ENCODE peak calls at places on chromosomes 12 and 14, in five cellular contexts. One of them, this sample, is unnamed.

GRCh38 chr12:1660304-1661187 is 30.3 kb upstream of the ADIPOR2 start:
- DNase-seq in fibroblast of pulmonary artery: peak; percentile 72
- DNase-seq in stomach: peak; percentile 96
- DNase-seq in tibial artery: peak; percentile 67
- DNase-seq in GM06990: no peak
- DNase-seq in this sample: peak; percentile 24

GRCh38 chr14:80764496-80764895 is 177.0 kb downstream of the CEP128 start:
- DNase-seq in tibial artery: no peak
- DNase-seq in fibroblast of pulmonary artery: no peak
- DNase-seq in stomach: no peak
- DNase-seq in GM06990: no peak
- DNase-seq in this sample: peak; percentile 22

GRCh38 chr12:1886396-1887008 is 31.9 kb downstream of the CACNA2D4 start:
- DNase-seq in fibroblast of pulmonary artery: no peak
- DNase-seq in GM06990: no peak
- DNase-seq in stomach: no peak
- DNase-seq in tibial artery: no peak
- DNase-seq in this sample: no peak

GRCh38 chr12:131444220-131445164 is 266.4 kb upstream of the SFSWAP start:
- DNase-seq in tibial artery: no peak
- DNase-seq in fibroblast of pulmonary artery: no peak
- DNase-seq in GM06990: no peak
- DNase-seq in stomach: peak; percentile 22
- DNase-seq in this sample: no peak

GRCh38 chr12:67648306-67649164 is at the start of gene DYRK2:
- DNase-seq in GM06990: peak; percentile 89
- DNase-seq in tibial artery: peak; percentile 80
- DNase-seq in fibroblast of pulmonary artery: peak; percentile 78
- DNase-seq in stomach: peak; percentile 82
- DNase-seq in this sample: peak; percentile 93

GRCh38 chr14:42556551-42556950 is 949.9 kb downstream of the LRFN5 start:
- DNase-seq in fibroblast of pulmonary artery: no peak
- DNase-seq in GM06990: no peak
- DNase-seq in tibial artery: no peak
- DNase-seq in stomach: no peak
- DNase-seq in this sample: no peak

GRCh38 chr12:26036877-26037276 is 78.4 kb downstream of the RASSF8 start:
- DNase-seq in fibroblast of pulmonary artery: no peak
- DNase-seq in GM06990: no peak
- DNase-seq in tibial artery: no peak
- DNase-seq in stomach: no peak
- DNase-seq in this sample: no peak

GRCh38 chr12:123057505-123058265 is 77.2 kb downstream of the ARL6IP4 start:
- DNase-seq in tibial artery: no peak
- DNase-seq in fibroblast of pulmonary artery: no peak
- DNase-seq in stomach: no peak
- DNase-seq in GM06990: no peak
- DNase-seq in this sample: no peak

GRCh38 chr14:32710351-32711102 is 228.2 kb upstream of the NPAS3 start:
- DNase-seq in GM06990: no peak
- DNase-seq in fibroblast of pulmonary artery: peak; percentile 64
- DNase-seq in tibial artery: no peak
- DNase-seq in stomach: no peak
- DNase-seq in this sample: no peak

GRCh38 chr12:129110575-129110974 is 257.3 kb downstream of the GLT1D1 start:
- DNase-seq in tibial artery: no peak
- DNase-seq in GM06990: no peak
- DNase-seq in stomach: no peak
- DNase-seq in fibroblast of pulmonary artery: no peak
- DNase-seq in this sample: no peak

GRCh38 chr14:31206536-31207286 is 882 bp downstream of the HECTD1 start:
- DNase-seq in fibroblast of pulmonary artery: peak; percentile 11
- DNase-seq in stomach: peak; percentile 50
- DNase-seq in tibial artery: peak; percentile 22
- DNase-seq in GM06990: peak; percentile 80
- DNase-seq in this sample: peak; percentile 46

GRCh38 chr14:31326111-31326510 is 94.2 kb downstream of the HEATR5A start:
- DNase-seq in stomach: no peak
- DNase-seq in tibial artery: no peak
- DNase-seq in fibroblast of pulmonary artery: peak; percentile 41
- DNase-seq in GM06990: no peak
- DNase-seq in this sample: peak; percentile 68

DNA sequence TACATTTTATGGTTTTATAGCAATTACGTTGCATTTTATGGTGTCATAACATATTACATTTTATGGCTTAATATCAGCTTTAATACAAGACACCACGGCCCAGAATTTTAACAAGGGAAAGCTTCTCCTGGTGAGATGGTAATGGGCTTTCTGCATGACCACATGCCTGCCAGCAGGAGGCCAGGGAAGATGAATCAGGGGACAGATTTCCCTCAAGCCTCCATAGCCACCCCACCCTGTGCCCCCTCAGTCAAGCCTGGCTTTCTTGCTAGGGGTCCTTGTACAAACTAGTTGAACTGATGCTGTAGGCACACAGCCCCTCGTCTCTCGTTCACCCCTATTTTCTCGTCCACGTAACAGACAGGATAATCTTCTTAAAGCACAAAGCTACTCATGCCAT is 56.6 kb downstream of the HSPB8 start:
- DNase-seq in GM06990: no peak
- DNase-seq in stomach: no peak
- DNase-seq in tibial artery: no peak
- DNase-seq in fibroblast of pulmonary artery: no peak
- DNase-seq in this sample: no peak
- TF ChIP-seq CTCF in GM06990: no peak
- TF ChIP-seq CTCF in stomach: no peak
- TF ChIP-seq CTCF in tibial artery: no peak
- TF ChIP-seq CTCF in fibroblast of pulmonary artery: peak; percentile 20
- TF ChIP-seq CTCF in this sample: no peak

DNA sequence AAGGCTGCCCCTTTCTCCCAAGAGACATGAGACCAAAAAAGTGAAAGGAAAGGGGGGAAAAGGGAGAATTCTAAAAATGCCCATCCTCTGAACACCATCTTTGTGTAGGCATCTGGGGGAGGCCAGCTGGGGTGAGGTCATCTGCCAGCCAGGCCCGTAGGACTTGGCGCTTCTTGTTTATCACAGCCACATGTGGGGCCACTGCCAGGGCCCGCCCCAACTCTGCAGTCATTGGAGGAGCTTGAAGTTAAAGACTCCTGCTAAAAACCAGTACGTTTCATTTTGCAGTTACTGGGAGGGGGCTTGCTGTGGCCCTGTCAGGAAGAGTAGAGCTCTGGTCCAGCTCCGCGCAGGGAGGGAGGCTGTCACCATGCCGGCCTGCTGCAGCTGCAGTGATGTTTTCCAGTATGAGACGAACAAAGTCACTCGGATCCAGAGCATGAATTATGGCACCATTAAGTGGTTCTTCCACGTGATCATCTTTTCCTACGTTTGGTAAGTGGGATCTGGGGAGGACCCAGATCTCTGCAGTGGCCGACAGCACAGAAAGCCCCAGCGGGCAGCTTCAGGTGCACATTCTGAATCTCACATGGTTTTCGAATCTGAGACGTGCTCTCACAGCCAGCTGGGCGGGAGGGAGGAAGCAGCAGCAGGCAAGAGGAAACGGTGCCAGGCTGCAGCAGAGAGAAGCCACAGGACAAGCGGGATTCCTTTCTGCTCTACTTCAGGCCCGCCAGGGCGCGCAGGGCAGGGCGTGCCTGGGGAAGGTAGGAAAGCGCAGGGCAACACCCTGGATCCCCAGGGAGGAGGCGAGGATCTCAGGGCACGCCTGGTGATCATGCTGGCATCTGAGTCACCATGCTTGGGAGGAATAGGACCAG is at the start of gene P2RX7:
- DNase-seq in tibial artery: peak; percentile 81
- DNase-seq in GM06990: peak; percentile 58
- DNase-seq in stomach: peak; percentile 70
- DNase-seq in fibroblast of pulmonary artery: peak; percentile 38
- DNase-seq in this sample: peak; percentile 87
- TF ChIP-seq CTCF in tibial artery: no peak
- TF ChIP-seq CTCF in GM06990: peak; percentile 11
- TF ChIP-seq CTCF in stomach: no peak
- TF ChIP-seq CTCF in fibroblast of pulmonary artery: no peak
- TF ChIP-seq CTCF in this sample: no peak

GRCh38 chr14:29089849-29090248 is 323.3 kb downstream of the FOXG1 start:
- DNase-seq in fibroblast of pulmonary artery: no peak
- DNase-seq in GM06990: no peak
- DNase-seq in stomach: no peak
- DNase-seq in tibial artery: no peak
- DNase-seq in this sample: no peak

GRCh38 chr14:29085546-29085945 is 319.0 kb downstream of the FOXG1 start:
- DNase-seq in GM06990: no peak
- DNase-seq in tibial artery: no peak
- DNase-seq in fibroblast of pulmonary artery: peak; percentile 3
- DNase-seq in stomach: no peak
- DNase-seq in this sample: no peak
- TF ChIP-seq CTCF in GM06990: no peak
- TF ChIP-seq CTCF in tibial artery: no peak
- TF ChIP-seq CTCF in fibroblast of pulmonary artery: peak; percentile 56
- TF ChIP-seq CTCF in stomach: no peak
- TF ChIP-seq CTCF in this sample: peak; percentile 40

GRCh38 chr12:79448816-79449215 is 241.9 kb downstream of the PAWR start:
- DNase-seq in fibroblast of pulmonary artery: no peak
- DNase-seq in GM06990: no peak
- DNase-seq in tibial artery: no peak
- DNase-seq in stomach: no peak
- DNase-seq in this sample: no peak
- TF ChIP-seq CTCF in fibroblast of pulmonary artery: no peak
- TF ChIP-seq CTCF in GM06990: no peak
- TF ChIP-seq CTCF in tibial artery: no peak
- TF ChIP-seq CTCF in stomach: no peak
- TF ChIP-seq CTCF in this sample: no peak

DNA sequence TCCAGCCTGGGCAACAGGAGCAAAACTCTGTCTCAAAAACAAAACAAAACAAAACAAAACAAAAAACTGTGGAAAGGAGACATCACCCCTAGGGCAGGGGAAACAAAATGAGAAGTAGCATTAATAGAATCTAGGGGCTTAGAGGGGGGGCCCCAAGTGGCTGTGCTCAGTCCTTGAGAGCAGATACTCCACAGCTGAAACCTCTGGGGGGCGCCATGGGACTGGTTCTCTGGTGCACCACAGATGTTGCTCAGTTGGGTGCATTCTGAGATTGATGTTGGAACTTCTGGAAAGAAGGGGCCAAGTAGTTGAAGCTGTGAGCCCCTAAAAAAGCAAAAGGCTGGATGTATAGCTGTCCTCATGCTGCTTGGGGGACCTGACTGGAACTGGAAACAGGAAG is 11.8 kb upstream of the SYNE2 start:
- DNase-seq in fibroblast of pulmonary artery: no peak
- DNase-seq in stomach: peak; percentile 36
- DNase-seq in GM06990: no peak
- DNase-seq in tibial artery: no peak
- DNase-seq in this sample: no peak
- TF ChIP-seq CTCF in fibroblast of pulmonary artery: no peak
- TF ChIP-seq CTCF in stomach: no peak
- TF ChIP-seq CTCF in GM06990: no peak
- TF ChIP-seq CTCF in tibial artery: no peak
- TF ChIP-seq CTCF in this sample: no peak